ENCODE peak calls at places on chromosomes 6 and 20, in seven cellular contexts. P is breast epithelium; S is psoas muscle; L is CD8-positive, alpha-beta memory T cell; J is cardiac muscle cell; Q is gastrocnemius medialis; T is sigmoid colon. V is an unnamed sample. For H3K4me1, the result is how much of the 10 kb centered on the place peaks cover.

GRCh38 chr20:40265872-40266533 is 423.0 kb downstream of the MAFB start:
- DNase-seq in P (no peak), Q (no peak), J (peak), S (no peak), L (no peak), T (no peak), V (peak)

GRCh38 chr6:29602564-29603361 is 17.8 kb downstream of the OR2H2 start:
- DNase-seq in S (no peak), J (peak), Q (no peak), T (no peak), L (no peak), P (no peak), V (peak)

GRCh38 chr6:71383891-71384489 is 95.4 kb downstream of the OGFRL1 start:
- DNase-seq in Q (no peak), S (no peak), J (peak), P (no peak), T (no peak), L (no peak), V (peak)

GRCh38 chr20:59032713-59033059 is 551 bp upstream of the ATP5F1E start:
- DNase-seq in P (no peak), J (no peak), Q (no peak), S (no peak), L (no peak), T (no peak), V (peak)

GRCh38 chr6:142856857-142857608 is 87.9 kb downstream of the HIVEP2 start:
- DNase-seq in Q (no peak), J (no peak), S (no peak), L (peak), P (no peak), T (no peak), V (no peak)

GRCh38 chr6:20693466-20694063 is 159.3 kb downstream of the CDKAL1 start:
- DNase-seq in J (no peak), P (no peak), Q (no peak), L (no peak), T (no peak), S (no peak), V (peak)

GRCh38 chr6:145897552-145897951 is 66.6 kb downstream of the SHPRH start:
- DNase-seq in Q (no peak), S (no peak), J (no peak), P (no peak), L (no peak), T (no peak), V (no peak)

GRCh38 chr6:134312038-134312660 is 5.8 kb downstream of the SGK1 start:
- DNase-seq in L (no peak), J (no peak), P (no peak), T (no peak), Q (no peak), S (no peak), V (no peak)

GRCh38 chr6:156193381-156193780 is 583.8 kb upstream of the ARID1B start:
- DNase-seq in L (no peak), P (no peak), Q (no peak), T (no peak), J (no peak), S (no peak), V (no peak)

GRCh38 chr6:56517155-56517745 is 125.4 kb downstream of the DST start:
- DNase-seq in T (no peak), J (no peak), P (no peak), S (no peak), L (no peak), Q (no peak), V (peak)

GRCh38 chr20:38357653-38358207 is 11.4 kb downstream of the LBP start:
- DNase-seq in S (no peak), J (no peak), L (no peak), Q (no peak), T (no peak), P (no peak), V (no peak)

DNA sequence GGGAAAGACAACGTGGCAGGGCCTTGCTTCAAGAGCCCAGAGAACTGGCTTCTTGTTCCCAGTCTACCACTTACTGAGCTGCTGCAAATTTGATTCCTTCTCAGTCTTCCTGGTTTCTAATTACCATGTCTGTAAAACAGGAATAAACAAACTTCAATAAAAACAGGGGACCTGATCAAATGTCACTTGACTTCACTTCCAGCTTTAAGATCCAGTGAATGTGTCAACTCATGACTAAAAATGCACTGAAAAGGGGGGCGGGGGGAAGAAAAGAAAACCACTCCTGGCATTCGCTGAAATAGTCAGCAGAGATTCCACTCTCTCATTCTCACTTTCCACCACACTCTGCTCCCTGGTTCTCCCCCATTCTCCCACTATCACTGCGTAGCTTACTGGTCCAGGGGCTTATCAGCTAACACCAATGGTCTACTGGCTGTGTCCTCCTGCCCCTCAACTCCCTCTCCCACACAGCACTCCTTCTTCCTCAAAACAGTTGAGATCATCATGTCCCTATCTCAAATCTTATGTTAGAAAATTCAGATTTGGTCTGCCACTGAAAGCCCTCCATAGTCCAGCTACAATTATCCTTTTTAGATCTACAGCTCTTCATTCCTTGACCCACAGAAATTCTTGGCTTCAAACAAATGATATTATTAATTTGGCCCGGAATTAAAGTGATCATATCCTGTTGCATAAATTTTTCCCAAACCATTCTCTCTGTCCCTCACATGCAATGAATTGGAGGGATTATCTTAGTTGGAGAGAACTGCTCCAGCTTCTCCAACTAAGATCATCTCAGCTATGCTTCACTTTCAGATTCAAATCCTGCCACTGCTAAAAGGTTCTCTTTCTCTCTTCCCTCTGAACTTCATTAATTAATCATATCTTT is 494.4 kb upstream of the MARCKS start:
- DNase-seq in S (no peak), T (no peak), L (no peak), P (no peak), Q (no peak), J (no peak), V (peak)
- H3K4me1 ChIP-seq in S (under half), T (under half), L (under half), P (under half), Q (under half), J (under half), V (under half)

GRCh38 chr6:73451166-73452106 is 661 bp downstream of the CGAS start:
- DNase-seq in S (peak), L (peak), Q (no peak), T (peak), P (no peak), J (peak), V (peak)
- H3K4me3 ChIP-seq in S (peak), L (peak), Q (peak), T (peak), P (peak), J (peak), V (peak)

GRCh38 chr6:108637963-108638362 is 77.2 kb downstream of the FOXO3 start:
- DNase-seq in Q (no peak), P (no peak), T (no peak), S (no peak), L (no peak), J (no peak), V (no peak)
- H3K4me1 ChIP-seq in Q (half or more), P (under half), T (under half), S (half or more), L (under half), J (under half), V (under half)

GRCh38 chr6:2875840-2876207 is 27.3 kb downstream of the SERPINB9 start:
- DNase-seq in Q (no peak), P (no peak), J (no peak), T (no peak), S (no peak), L (peak), V (peak)

GRCh38 chr6:2876210-2877056 is 26.7 kb downstream of the SERPINB9 start:
- DNase-seq in J (peak), Q (no peak), T (no peak), L (peak), S (peak), P (peak), V (peak)

GRCh38 chr6:2873643-2874042 is 29.5 kb downstream of the SERPINB9 start:
- DNase-seq in L (no peak), T (no peak), P (no peak), Q (no peak), J (no peak), S (no peak), V (no peak)

GRCh38 chr6:2877960-2878359 is 25.1 kb downstream of the SERPINB9 start:
- DNase-seq in Q (no peak), P (no peak), L (peak), S (no peak), T (no peak), J (no peak), V (no peak)

DNA sequence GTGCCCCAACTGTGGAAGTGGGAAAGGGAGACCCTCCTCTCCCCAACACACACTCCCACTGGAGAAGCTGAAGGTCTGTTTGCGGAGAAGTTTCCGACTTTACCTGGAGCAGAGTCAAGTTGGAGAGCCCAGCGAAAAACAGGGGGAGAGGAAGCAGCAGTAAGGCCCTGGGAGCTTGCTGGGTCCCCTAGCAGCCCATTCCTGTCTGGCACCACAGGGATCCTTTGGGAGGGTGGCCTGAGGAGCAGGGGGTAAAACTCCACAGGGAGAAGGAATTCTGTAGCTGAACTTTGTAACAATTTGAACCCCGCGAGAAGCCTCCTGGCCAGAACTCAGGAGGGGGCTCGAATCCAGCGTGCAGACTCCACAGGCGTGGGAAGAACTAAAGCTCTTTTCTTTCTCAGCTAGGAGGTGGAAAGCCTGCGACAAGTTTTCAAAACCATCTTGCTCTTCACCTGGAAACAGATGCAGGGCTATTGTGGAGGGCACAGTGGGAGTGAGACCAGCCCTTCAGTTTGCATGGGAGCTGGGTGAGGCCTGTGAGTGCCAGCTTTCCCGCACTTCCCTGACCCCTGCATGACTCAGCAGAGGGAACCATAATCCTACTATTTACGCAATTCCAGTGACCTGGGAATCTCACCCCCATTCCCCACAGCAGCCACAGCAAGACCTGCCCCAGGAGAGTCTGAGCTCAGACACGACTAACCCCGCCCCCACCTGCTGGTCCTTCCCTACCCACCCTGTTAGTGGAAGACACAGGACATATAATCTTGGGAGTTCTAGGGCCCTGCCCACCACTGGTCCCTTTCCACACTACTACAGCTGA is 25.8 kb downstream of the SERPINB9 start:
- DNase-seq in T (no peak), L (no peak), S (no peak), P (no peak), Q (no peak), J (no peak), V (peak)
- H3K4me3 ChIP-seq in T (peak), L (peak), S (peak), P (peak), Q (peak), J (no peak), V (peak)

GRCh38 chr20:57390604-57391438 is at the start of gene RBM38:
- DNase-seq in P (no peak), J (peak), Q (no peak), L (peak), T (peak), S (peak), V (peak)

GRCh38 chr20:57393321-57394086 is 2.3 kb downstream of the RBM38 start:
- DNase-seq in S (peak), T (peak), P (no peak), L (peak), J (no peak), Q (no peak), V (no peak)

GRCh38 chr20:57391439-57392129 is 388 bp downstream of the RBM38 start:
- DNase-seq in P (no peak), T (peak), Q (no peak), L (peak), S (peak), J (no peak), V (peak)

GRCh38 chr20:57392512-57393271 is 1.5 kb downstream of the RBM38 start:
- DNase-seq in P (peak), J (no peak), S (peak), L (peak), Q (peak), T (peak), V (no peak)

GRCh38 chr20:57392130-57392445 is 892 bp downstream of the RBM38 start:
- DNase-seq in S (no peak), L (no peak), P (no peak), Q (no peak), J (no peak), T (peak), V (no peak)
- H3K4me1 ChIP-seq in S (under half), L (half or more), P (under half), Q (half or more), J (under half), T (half or more), V (under half)

GRCh38 chr20:47508228-47508752 is 6.6 kb downstream of the NCOA3 start:
- DNase-seq in T (no peak), P (no peak), Q (no peak), L (peak), J (no peak), S (no peak), V (no peak)
- H3K4me3 ChIP-seq in T (no peak), P (no peak), Q (no peak), L (no peak), J (no peak), S (no peak), V (no peak)

DNA sequence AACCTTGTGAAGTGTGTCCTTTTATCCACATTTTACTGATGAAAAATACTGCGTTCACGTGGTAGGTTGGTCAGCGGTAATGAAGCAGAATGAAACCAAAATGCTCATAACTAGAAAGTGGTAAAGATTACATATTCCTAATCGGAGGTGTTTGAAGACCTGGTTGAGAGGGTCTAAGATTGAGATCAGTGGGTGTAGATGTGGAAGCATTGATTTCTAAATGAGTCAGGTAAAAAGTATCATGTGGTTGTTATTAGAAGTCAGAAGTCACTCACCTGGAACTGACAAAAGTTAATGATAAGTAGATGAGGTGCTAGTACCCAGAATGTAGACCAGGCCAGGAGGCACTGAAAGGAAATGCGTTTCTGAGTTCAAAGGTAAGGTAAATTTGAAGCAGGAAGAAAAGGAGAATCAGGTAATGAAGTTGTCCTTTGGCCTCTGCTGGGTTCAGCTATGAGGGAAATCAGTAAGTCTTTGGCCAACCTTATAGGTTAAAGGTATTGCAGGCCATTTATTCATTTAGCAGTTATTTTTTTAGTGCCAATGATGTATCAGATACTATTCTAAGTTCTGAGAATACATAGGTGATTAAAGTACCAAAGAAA is 31.2 kb downstream of the FAM83B start:
- DNase-seq in Q (no peak), P (no peak), T (no peak), L (no peak), J (no peak), S (no peak), V (no peak)
- H3K4me1 ChIP-seq in Q (under half), P (under half), T (under half), L (under half), J (under half), S (under half), V (under half)

GRCh38 chr20:36605309-36606170 is at the start of gene RAB5IF:
- DNase-seq in Q (peak), J (peak), P (peak), S (peak), T (peak), L (peak), V (peak)

GRCh38 chr20:36606171-36607116 is 865 bp downstream of the RAB5IF start:
- DNase-seq in J (no peak), S (peak), P (no peak), L (no peak), T (no peak), Q (peak), V (peak)

GRCh38 chr20:36607586-36608387 is 2.2 kb downstream of the RAB5IF start:
- DNase-seq in P (no peak), S (no peak), L (no peak), J (no peak), T (no peak), Q (no peak), V (no peak)

GRCh38 chr20:36601546-36601945 is 4.0 kb upstream of the RAB5IF start:
- DNase-seq in Q (no peak), P (no peak), J (no peak), S (no peak), L (no peak), T (no peak), V (no peak)

DNA sequence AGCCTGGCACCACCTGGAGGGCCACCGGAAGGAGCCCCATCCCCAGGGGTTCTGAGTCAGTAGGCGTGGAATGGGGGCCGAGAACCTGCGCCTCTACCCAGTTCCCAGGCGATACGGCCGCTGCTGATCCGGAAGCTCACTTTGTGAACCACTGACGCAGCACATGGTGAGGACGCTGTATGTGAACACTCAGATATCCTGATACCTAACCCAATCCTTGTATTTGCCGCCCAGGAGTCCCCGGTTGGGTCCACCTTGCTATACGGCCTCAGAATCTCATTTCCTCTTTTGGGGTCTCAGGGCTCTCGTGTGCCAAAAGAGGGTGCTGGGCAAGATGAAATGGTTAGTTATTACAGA is 649 bp upstream of the RAB5IF start:
- DNase-seq in J (no peak), S (peak), P (peak), T (peak), L (no peak), Q (no peak), V (no peak)
- H3K4me3 ChIP-seq in J (no peak), S (peak), P (peak), T (peak), L (peak), Q (peak), V (peak)

DNA sequence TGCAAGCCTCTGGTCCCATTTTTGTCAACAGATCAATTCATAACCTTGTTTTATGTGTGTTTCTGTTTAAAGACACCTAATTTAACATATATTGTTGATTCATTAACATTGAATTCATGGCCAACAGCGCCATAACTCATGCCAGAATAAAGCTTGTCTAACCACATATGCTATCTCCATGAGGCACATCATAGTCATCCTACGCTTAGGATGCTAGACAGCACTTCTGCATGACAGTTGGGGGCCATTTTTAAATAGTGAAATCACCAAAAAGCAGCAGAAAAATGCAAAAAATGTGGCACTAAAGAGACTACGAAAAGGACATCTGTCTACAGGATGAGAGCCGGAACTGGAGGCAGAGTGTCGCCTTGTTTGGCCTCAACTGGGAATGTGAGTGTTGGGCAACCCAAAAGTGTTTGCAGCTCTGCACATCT is 37.9 kb downstream of the TRAM2 start:
- DNase-seq in L (no peak), J (no peak), S (no peak), T (no peak), P (no peak), Q (no peak), V (peak)
- H3K4me1 ChIP-seq in L (under half), J (under half), S (under half), T (half or more), P (under half), Q (under half), V (half or more)